ENCODE peak calls at places on chromosome 13, in six cellular contexts. N, X, A, R, D and C are unnamed samples.

GRCh38 chr13:100977841-100978240 is 303.2 kb upstream of the TMTC4 start:
- DNase-seq in N (no peak), X (no peak), A (no peak), R (no peak), D (no peak), C (no peak)

GRCh38 chr13:113876341-113877148 is 12.7 kb upstream of the GAS6 start:
- DNase-seq in N (no peak), X (no peak), A (no peak), R (no peak), D (no peak), C (no peak)

GRCh38 chr13:75685239-75685697 is 49.1 kb downstream of the LMO7 start:
- DNase-seq in N (no peak), X (no peak), A (no peak), R (peak; percentile 42), D (no peak), C (no peak)

GRCh38 chr13:27261376-27261775 is 9.3 kb upstream of the RASL11A start:
- DNase-seq in N (no peak), X (no peak), A (no peak), R (no peak), D (no peak), C (no peak)

GRCh38 chr13:50081106-50081898 is 66.1 kb downstream of the KCNRG start:
- DNase-seq in N (peak; percentile 13), X (peak; percentile 76), A (no peak), R (no peak), D (peak; percentile 68), C (no peak)

GRCh38 chr13:24982333-24982999 is 113.5 kb upstream of the PABPC3 start:
- DNase-seq in N (no peak), X (no peak), A (no peak), R (no peak), D (no peak), C (no peak)

GRCh38 chr13:27971236-27971645 is 2.1 kb upstream of the CDX2 start:
- DNase-seq in N (no peak), X (peak; percentile 84), A (no peak), R (no peak), D (peak; percentile 12), C (no peak)

GRCh38 chr13:94160875-94161274 is 318.6 kb downstream of the DCT start:
- DNase-seq in N (no peak), X (no peak), A (no peak), R (no peak), D (no peak), C (no peak)

GRCh38 chr13:24502567-24503375 is 9.8 kb downstream of the PARP4 start:
- DNase-seq in N (no peak), X (no peak), A (no peak), R (peak; percentile 48), D (no peak), C (no peak)

GRCh38 chr13:73938375-73939070 is 195.7 kb downstream of the KLF12 start:
- DNase-seq in N (no peak), X (no peak), A (no peak), R (no peak), D (no peak), C (no peak)

GRCh38 chr13:98821372-98822237 is 69.1 kb upstream of the SLC15A1 start:
- DNase-seq in N (no peak), X (no peak), A (no peak), R (peak; percentile 51), D (peak; percentile 45), C (no peak)

GRCh38 chr13:40407567-40407966 is 258.9 kb downstream of the FOXO1 start:
- DNase-seq in N (no peak), X (no peak), A (no peak), R (no peak), D (no peak), C (no peak)

DNA sequence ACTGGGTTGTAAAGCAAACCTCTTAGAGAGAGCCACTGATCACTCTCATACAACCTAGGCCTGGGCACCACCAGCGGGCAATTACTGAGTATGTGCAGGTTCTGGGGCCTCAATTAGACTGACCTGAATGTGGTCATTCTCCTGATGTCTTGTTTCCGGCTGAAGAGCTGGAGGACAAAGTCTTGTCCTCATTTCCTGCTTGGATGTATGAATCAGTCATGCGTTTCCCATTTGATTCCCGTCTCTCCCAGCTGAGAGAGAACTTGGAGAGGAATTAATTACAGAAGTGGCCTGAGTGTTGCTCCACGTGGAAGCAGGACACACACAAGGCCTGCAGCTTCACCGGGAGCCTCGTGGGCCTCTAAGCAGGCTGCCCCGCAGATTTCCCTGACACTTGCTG is 799.3 kb upstream of the ARGLU1 start:
- DNase-seq in N (no peak), X (no peak), A (no peak), R (no peak), D (no peak), C (no peak)
- TF ChIP-seq TAF1 in N (no peak), X (no peak), A (no peak), R (no peak), D (no peak), C (no peak)

GRCh38 chr13:44220948-44221347 is 152.7 kb upstream of the SERP2 start:
- DNase-seq in N (no peak), X (no peak), A (no peak), R (no peak), D (no peak), C (no peak)

GRCh38 chr13:44223785-44224432 is 149.7 kb upstream of the SERP2 start:
- DNase-seq in N (no peak), X (no peak), A (no peak), R (no peak), D (no peak), C (no peak)

GRCh38 chr13:44221657-44222056 is 152.0 kb upstream of the SERP2 start:
- DNase-seq in N (no peak), X (no peak), A (no peak), R (no peak), D (no peak), C (no peak)

GRCh38 chr13:44219808-44220544 is 153.6 kb upstream of the SERP2 start:
- DNase-seq in N (no peak), X (no peak), A (no peak), R (no peak), D (no peak), C (no peak)

DNA sequence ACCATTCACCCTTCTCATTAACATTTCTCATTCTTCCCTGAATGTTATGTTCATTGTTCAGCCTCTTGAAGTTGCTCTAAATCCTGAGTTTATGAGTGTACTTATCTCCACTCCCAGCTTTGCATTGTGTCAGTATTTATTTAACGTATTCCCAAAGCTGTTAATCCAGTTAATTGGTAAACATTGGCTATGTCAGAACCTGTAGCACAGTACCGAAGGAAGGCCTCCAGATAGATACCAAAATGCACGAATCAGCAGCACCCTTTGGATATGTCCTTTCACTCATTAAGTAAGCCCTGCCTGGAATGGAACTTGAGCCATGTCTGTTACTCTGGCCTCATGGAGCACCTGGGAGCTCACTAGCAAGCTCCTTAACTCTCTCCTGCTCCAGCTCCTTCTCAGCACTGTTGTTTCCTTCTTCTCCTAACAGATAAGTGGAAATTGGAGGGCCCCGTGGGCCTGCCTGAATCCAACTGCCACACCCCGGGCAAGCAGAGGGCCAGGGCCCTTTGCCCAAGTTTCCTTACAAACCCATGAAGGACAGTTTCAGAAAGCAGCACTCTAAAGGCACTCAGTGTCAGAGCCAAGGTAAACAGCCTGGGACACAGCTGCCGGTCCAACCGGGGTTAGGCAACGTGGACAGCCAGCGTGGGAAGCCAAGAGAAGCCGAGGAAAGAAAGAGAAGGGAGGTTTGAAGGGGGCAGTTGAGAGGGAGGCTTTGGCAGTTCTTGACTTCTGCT is 155.0 kb upstream of the SERP2 start:
- DNase-seq in N (no peak), X (no peak), A (no peak), R (no peak), D (no peak), C (no peak)
- TF ChIP-seq POLR2AphosphoS5 in N (no peak), X (no peak), A (no peak), R (no peak), D (no peak), C (no peak)

GRCh38 chr13:112804374-112804773 is 114.5 kb downstream of the ATP11A start:
- DNase-seq in N (no peak), X (no peak), A (no peak), R (no peak), D (no peak), C (no peak)
- TF ChIP-seq TAF1 in N (no peak), X (no peak), A (no peak), R (no peak), D (no peak), C (no peak)

DNA sequence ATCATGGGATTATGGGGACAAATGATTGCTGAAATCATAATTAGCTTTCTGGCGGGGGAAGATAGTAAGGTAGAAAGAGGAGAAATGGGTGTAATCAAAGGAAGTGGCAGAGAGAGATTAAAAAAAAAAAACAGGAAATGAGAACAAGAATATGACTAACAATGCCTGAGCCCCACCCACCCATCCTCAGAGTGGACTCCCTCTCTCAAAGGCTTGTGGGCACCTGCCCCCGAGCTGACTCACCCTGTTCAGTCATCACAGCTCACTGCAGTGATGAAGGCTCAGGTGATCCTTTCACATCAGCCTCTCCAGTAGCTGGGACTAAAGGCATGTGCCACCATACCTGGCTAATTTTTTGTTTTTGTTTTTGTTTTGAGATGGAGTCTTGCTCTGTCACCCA is 26.4 kb upstream of the TPT1 start:
- DNase-seq in N (peak; percentile 75), X (no peak), A (peak; percentile 67), R (peak; percentile 69), D (no peak), C (peak; percentile 61)
- TF ChIP-seq POLR2AphosphoS5 in N (no peak), X (peak; percentile 33), A (no peak), R (no peak), D (no peak), C (no peak)